ENCODE peak calls at places on chromosome 10, in six cellular contexts. K, Q, F, J, L and S are unnamed samples.

GRCh38 chr10:102492983-102493382 is 9.5 kb downstream of the ACTR1A start:
- DNase-seq in K (no peak), Q (no peak), F (no peak), J (no peak), L (no peak), S (no peak)

GRCh38 chr10:82277591-82277990 is 402.6 kb downstream of the NRG3 start:
- DNase-seq in K (no peak), Q (no peak), F (no peak), J (no peak), L (no peak), S (no peak)

GRCh38 chr10:11106621-11107374 is 89.1 kb downstream of the CELF2 start:
- DNase-seq in K (no peak), Q (no peak), F (no peak), J (no peak), L (peak; percentile 42), S (no peak)

GRCh38 chr10:42809670-42810069 is 27.1 kb downstream of the BMS1 start:
- DNase-seq in K (no peak), Q (no peak), F (no peak), J (no peak), L (no peak), S (no peak)

GRCh38 chr10:1166101-1166827 is 110.1 kb downstream of the WDR37 start:
- DNase-seq in K (no peak), Q (no peak), F (no peak), J (no peak), L (no peak), S (no peak)

GRCh38 chr10:80163741-80164341 is 31.3 kb downstream of the PLAC9 start:
- DNase-seq in K (no peak), Q (no peak), F (no peak), J (no peak), L (no peak), S (no peak)

GRCh38 chr10:10786334-10787090 is 231.2 kb upstream of the CELF2 start:
- DNase-seq in K (no peak), Q (no peak), F (no peak), J (no peak), L (no peak), S (no peak)

GRCh38 chr10:54470324-54470631 is 330.8 kb downstream of the PCDH15 start:
- DNase-seq in K (no peak), Q (no peak), F (no peak), J (no peak), L (no peak), S (no peak)

GRCh38 chr10:119316729-119317097 is 109.3 kb downstream of the GRK5 start:
- DNase-seq in K (peak; percentile 89), Q (peak; percentile 89), F (peak; percentile 71), J (peak; percentile 27), L (no peak), S (no peak)

GRCh38 chr10:101693701-101694055 is 1.3 kb downstream of the FBXW4 start:
- DNase-seq in K (no peak), Q (peak; percentile 44), F (no peak), J (no peak), L (no peak), S (no peak)

GRCh38 chr10:111146025-111146640 is 69.3 kb downstream of the ADRA2A start:
- DNase-seq in K (no peak), Q (no peak), F (no peak), J (no peak), L (no peak), S (no peak)

GRCh38 chr10:43227911-43228782 is 38.7 kb downstream of the RASGEF1A start:
- DNase-seq in K (no peak), Q (no peak), F (no peak), J (no peak), L (no peak), S (no peak)

GRCh38 chr10:92915892-92916291 is 67.6 kb downstream of the EXOC6 start:
- DNase-seq in K (no peak), Q (no peak), F (no peak), J (no peak), L (no peak), S (no peak)

GRCh38 chr10:92913973-92914372 is 65.7 kb downstream of the EXOC6 start:
- DNase-seq in K (no peak), Q (no peak), F (no peak), J (no peak), L (no peak), S (no peak)

GRCh38 chr10:92916433-92916832 is 68.1 kb downstream of the EXOC6 start:
- DNase-seq in K (no peak), Q (no peak), F (peak; percentile 28), J (no peak), L (no peak), S (no peak)

DNA sequence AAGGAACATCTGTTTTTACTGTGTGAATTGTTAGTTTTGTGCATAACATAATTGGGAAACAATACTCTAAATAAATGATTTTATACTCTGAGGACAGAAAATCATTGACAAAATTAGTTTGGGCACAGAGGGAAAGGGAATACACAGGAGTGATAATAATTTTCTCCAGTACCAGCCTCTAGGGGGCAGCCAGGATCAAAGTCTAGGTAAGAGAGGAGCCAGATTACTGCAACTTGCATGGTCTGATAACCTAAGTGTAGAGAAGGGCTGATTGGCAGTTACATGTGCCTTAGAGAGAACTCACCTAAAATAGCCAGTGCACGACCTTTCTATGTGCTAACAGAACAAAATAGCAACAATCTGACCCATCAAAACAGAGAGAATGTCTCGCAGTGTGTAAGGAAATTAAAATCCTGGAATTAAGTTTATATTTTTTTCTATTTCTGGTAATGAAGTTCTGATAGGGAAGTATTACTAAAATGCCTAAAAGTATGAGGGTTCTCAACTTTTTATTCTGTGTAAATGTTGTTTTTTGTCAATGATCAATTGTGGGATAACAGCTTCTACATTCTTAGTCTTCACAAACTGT is 66.3 kb downstream of the EXOC6 start:
- DNase-seq in K (peak; percentile 51), Q (peak; percentile 68), F (peak; percentile 38), J (peak; percentile 36), L (no peak), S (peak; percentile 73)
- TF ChIP-seq ZNF274 in K (no peak), Q (no peak), F (no peak), J (no peak), L (no peak), S (no peak)

GRCh38 chr10:114151486-114151885 is 22.5 kb downstream of the CCDC186 start:
- DNase-seq in K (peak; percentile 67), Q (peak; percentile 21), F (no peak), J (no peak), L (no peak), S (no peak)
- TF ChIP-seq ZNF274 in K (no peak), Q (no peak), F (no peak), J (no peak), L (no peak), S (no peak)

GRCh38 chr10:128062837-128063563 is 63.2 kb downstream of the MKI67 start:
- DNase-seq in K (no peak), Q (no peak), F (no peak), J (no peak), L (peak; percentile 48), S (no peak)

GRCh38 chr10:128060341-128060851 is 65.8 kb downstream of the MKI67 start:
- DNase-seq in K (no peak), Q (no peak), F (no peak), J (no peak), L (no peak), S (no peak)

GRCh38 chr10:128063736-128064614 is 62.2 kb downstream of the MKI67 start:
- DNase-seq in K (no peak), Q (no peak), F (no peak), J (no peak), L (no peak), S (no peak)

GRCh38 chr10:128061306-128062300 is 64.6 kb downstream of the MKI67 start:
- DNase-seq in K (no peak), Q (no peak), F (no peak), J (no peak), L (no peak), S (no peak)

DNA sequence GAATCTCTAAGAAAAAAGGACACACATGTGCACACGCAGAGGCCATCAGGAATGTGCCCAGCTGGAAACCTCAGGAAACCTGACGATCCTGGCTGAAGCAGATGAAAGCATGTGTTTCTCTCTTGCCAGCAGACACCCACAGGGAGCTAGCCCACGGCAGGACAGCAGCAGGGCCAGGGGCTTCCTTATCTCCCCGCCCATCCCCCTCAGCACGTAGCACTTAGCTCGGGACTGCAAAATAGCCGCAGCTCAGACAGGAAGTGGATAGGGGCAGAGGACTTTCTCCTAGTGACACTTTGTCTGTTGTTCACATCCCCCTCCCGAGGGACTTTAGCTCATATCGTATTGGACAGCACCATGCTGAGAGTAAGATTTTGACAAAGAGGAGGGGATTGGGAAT is 63.9 kb downstream of the MKI67 start:
- DNase-seq in K (no peak), Q (no peak), F (no peak), J (no peak), L (no peak), S (no peak)
- TF ChIP-seq ZNF274 in K (no peak), Q (no peak), F (no peak), J (no peak), L (no peak), S (no peak)

DNA sequence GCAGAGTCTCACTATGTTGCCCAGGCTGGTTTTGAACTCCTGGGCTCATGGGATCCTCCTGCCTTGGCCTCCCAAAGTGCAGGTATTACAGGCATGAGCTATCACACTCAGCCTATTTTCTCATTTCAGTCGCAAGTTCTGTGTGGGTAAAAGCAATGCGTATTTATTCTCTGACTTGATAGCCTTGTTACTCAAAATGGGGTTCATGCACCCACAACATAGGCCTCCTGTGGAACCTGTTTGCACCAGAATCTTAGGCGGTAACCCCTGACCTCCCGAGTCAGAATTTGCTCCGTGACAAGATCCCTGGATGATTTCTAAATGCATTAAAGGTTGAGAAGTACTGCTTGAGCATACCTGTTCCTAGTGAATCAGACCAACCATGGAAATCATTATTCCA is 7.3 kb downstream of the IL2RA start:
- DNase-seq in K (no peak), Q (no peak), F (no peak), J (no peak), L (no peak), S (peak; percentile 26)
- TF ChIP-seq ZNF274 in K (no peak), Q (no peak), F (no peak), J (no peak), L (no peak), S (no peak)

DNA sequence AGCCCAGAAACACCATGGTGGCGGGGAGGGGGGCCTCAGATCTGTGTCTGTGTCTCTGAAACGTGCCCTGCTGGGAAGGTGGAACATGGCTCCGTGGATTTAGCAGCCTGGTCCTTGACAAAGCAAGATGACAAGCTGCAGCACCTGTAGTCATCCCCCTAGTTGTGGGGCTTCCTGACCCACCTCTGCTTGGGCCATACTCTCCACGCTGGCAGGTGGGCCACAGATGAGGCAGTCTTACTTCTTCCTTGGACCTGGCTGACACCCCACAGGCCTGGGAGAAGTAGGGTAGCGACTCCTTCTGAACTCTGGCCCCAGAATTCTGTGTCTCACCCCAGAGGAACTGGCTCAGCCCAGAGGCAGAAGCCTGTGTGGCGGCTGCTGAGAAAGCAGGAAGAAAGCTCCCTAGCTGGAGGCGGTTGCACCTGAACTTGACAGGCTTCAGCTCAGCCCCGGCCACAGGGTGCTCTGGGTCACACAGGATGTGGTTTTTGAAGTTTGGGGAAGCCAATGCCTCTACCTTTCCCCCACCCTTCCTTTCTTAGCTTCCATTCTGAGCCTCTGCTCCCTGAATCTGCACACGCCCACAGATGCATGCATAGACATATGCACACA is 113.9 kb downstream of the ABLIM1 start:
- DNase-seq in K (no peak), Q (no peak), F (no peak), J (no peak), L (peak; percentile 66), S (no peak)
- TF ChIP-seq ZNF274 in K (no peak), Q (no peak), F (no peak), J (no peak), L (no peak), S (no peak)

DNA sequence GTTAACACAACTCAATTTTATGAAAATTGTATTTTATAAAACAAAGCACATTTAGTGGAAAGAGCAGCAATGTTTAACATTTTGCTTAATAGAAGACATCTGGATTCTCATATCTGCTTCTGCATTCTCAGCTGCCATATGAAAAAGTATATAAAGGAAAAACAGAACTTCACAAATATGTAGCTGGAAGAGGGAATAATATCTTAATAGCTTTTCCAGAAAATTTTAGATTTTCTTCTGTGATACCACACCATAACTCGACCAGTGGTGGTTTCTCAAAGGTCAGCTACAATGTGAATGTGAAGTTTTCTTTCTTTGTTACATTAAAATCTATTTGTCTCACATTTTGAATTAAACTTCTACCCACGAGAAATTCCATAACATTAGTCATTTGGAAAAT is 339.9 kb downstream of the PARD3 start:
- DNase-seq in K (no peak), Q (no peak), F (no peak), J (no peak), L (no peak), S (no peak)
- TF ChIP-seq ZNF274 in K (no peak), Q (no peak), F (no peak), J (no peak), L (no peak), S (no peak)